ENCODE peak calls at places on chromosomes 2 and 18, in nine cellular contexts. One of them, this sample, is unnamed.

GRCh38 chr2:36912692-36913091 is 53.6 kb downstream of the STRN start:
- DNase-seq in H7: no peak
- DNase-seq in activated T-cell treated with anti-CD3 and anti-CD28 coated beads, Interleukin-2, amount 50 U/mL, for 72 hours: no peak
- DNase-seq in NK-92 treated with Interleukin-12 subunit alpha and Interleukin-12 subunit beta, amount 100 ng/mL, for 24 hours: no peak
- DNase-seq in progenitor cell of endocrine pancreas: no peak
- DNase-seq in MCF 10A: no peak
- DNase-seq in AG08396: peak; percentile 48
- DNase-seq in upper lobe of right lung: no peak
- DNase-seq in globus pallidus: no peak
- DNase-seq in this sample: peak; percentile 22

GRCh38 chr2:26696352-26696816 is 3.9 kb downstream of the KCNK3 start:
- DNase-seq in NK-92 treated with Interleukin-12 subunit alpha and Interleukin-12 subunit beta, amount 100 ng/mL, for 24 hours: peak; percentile 18
- DNase-seq in progenitor cell of endocrine pancreas: no peak
- DNase-seq in H7: no peak
- DNase-seq in AG08396: peak; percentile 84
- DNase-seq in upper lobe of right lung: no peak
- DNase-seq in MCF 10A: peak; percentile 93
- DNase-seq in globus pallidus: no peak
- DNase-seq in activated T-cell treated with anti-CD3 and anti-CD28 coated beads, Interleukin-2, amount 50 U/mL, for 72 hours: peak; percentile 12
- DNase-seq in this sample: peak; percentile 69

GRCh38 chr2:189015378-189015777 is 41.2 kb downstream of the COL3A1 start:
- DNase-seq in globus pallidus: no peak
- DNase-seq in MCF 10A: no peak
- DNase-seq in upper lobe of right lung: no peak
- DNase-seq in H7: no peak
- DNase-seq in AG08396: no peak
- DNase-seq in activated T-cell treated with anti-CD3 and anti-CD28 coated beads, Interleukin-2, amount 50 U/mL, for 72 hours: no peak
- DNase-seq in NK-92 treated with Interleukin-12 subunit alpha and Interleukin-12 subunit beta, amount 100 ng/mL, for 24 hours: no peak
- DNase-seq in progenitor cell of endocrine pancreas: no peak
- DNase-seq in this sample: no peak

GRCh38 chr18:8106603-8107002 is 502.6 kb upstream of the RAB12 start:
- DNase-seq in activated T-cell treated with anti-CD3 and anti-CD28 coated beads, Interleukin-2, amount 50 U/mL, for 72 hours: no peak
- DNase-seq in NK-92 treated with Interleukin-12 subunit alpha and Interleukin-12 subunit beta, amount 100 ng/mL, for 24 hours: no peak
- DNase-seq in H7: no peak
- DNase-seq in MCF 10A: peak; percentile 40
- DNase-seq in progenitor cell of endocrine pancreas: no peak
- DNase-seq in upper lobe of right lung: no peak
- DNase-seq in AG08396: no peak
- DNase-seq in globus pallidus: no peak
- DNase-seq in this sample: no peak

GRCh38 chr18:11037841-11038240 is 111.5 kb downstream of the PIEZO2 start:
- DNase-seq in globus pallidus: no peak
- DNase-seq in progenitor cell of endocrine pancreas: no peak
- DNase-seq in MCF 10A: no peak
- DNase-seq in AG08396: no peak
- DNase-seq in upper lobe of right lung: no peak
- DNase-seq in activated T-cell treated with anti-CD3 and anti-CD28 coated beads, Interleukin-2, amount 50 U/mL, for 72 hours: no peak
- DNase-seq in H7: no peak
- DNase-seq in NK-92 treated with Interleukin-12 subunit alpha and Interleukin-12 subunit beta, amount 100 ng/mL, for 24 hours: no peak
- DNase-seq in this sample: no peak

GRCh38 chr2:40415391-40415790 is 36.5 kb downstream of the SLC8A1 start:
- DNase-seq in upper lobe of right lung: no peak
- DNase-seq in progenitor cell of endocrine pancreas: no peak
- DNase-seq in AG08396: no peak
- DNase-seq in NK-92 treated with Interleukin-12 subunit alpha and Interleukin-12 subunit beta, amount 100 ng/mL, for 24 hours: no peak
- DNase-seq in MCF 10A: no peak
- DNase-seq in H7: no peak
- DNase-seq in globus pallidus: no peak
- DNase-seq in activated T-cell treated with anti-CD3 and anti-CD28 coated beads, Interleukin-2, amount 50 U/mL, for 72 hours: no peak
- DNase-seq in this sample: no peak

GRCh38 chr2:230830428-230830827 is 34.3 kb upstream of the ITM2C start:
- DNase-seq in upper lobe of right lung: no peak
- DNase-seq in progenitor cell of endocrine pancreas: no peak
- DNase-seq in activated T-cell treated with anti-CD3 and anti-CD28 coated beads, Interleukin-2, amount 50 U/mL, for 72 hours: no peak
- DNase-seq in H7: no peak
- DNase-seq in MCF 10A: no peak
- DNase-seq in globus pallidus: no peak
- DNase-seq in NK-92 treated with Interleukin-12 subunit alpha and Interleukin-12 subunit beta, amount 100 ng/mL, for 24 hours: no peak
- DNase-seq in AG08396: no peak
- DNase-seq in this sample: no peak

GRCh38 chr2:222398446-222398885 is 25.9 kb upstream of the SGPP2 start:
- DNase-seq in activated T-cell treated with anti-CD3 and anti-CD28 coated beads, Interleukin-2, amount 50 U/mL, for 72 hours: no peak
- DNase-seq in NK-92 treated with Interleukin-12 subunit alpha and Interleukin-12 subunit beta, amount 100 ng/mL, for 24 hours: no peak
- DNase-seq in AG08396: no peak
- DNase-seq in upper lobe of right lung: no peak
- DNase-seq in progenitor cell of endocrine pancreas: no peak
- DNase-seq in globus pallidus: no peak
- DNase-seq in H7: no peak
- DNase-seq in MCF 10A: peak; percentile 4
- DNase-seq in this sample: no peak

GRCh38 chr2:217691920-217692666 is 310.7 kb downstream of the TNS1 start:
- DNase-seq in globus pallidus: no peak
- DNase-seq in activated T-cell treated with anti-CD3 and anti-CD28 coated beads, Interleukin-2, amount 50 U/mL, for 72 hours: no peak
- DNase-seq in NK-92 treated with Interleukin-12 subunit alpha and Interleukin-12 subunit beta, amount 100 ng/mL, for 24 hours: no peak
- DNase-seq in upper lobe of right lung: peak; percentile 70
- DNase-seq in AG08396: peak; percentile 41
- DNase-seq in MCF 10A: peak; percentile 55
- DNase-seq in progenitor cell of endocrine pancreas: no peak
- DNase-seq in H7: no peak
- DNase-seq in this sample: peak; percentile 84

GRCh38 chr2:21429747-21430146 is 306.0 kb downstream of the TDRD15 start:
- DNase-seq in MCF 10A: no peak
- DNase-seq in NK-92 treated with Interleukin-12 subunit alpha and Interleukin-12 subunit beta, amount 100 ng/mL, for 24 hours: no peak
- DNase-seq in activated T-cell treated with anti-CD3 and anti-CD28 coated beads, Interleukin-2, amount 50 U/mL, for 72 hours: no peak
- DNase-seq in progenitor cell of endocrine pancreas: no peak
- DNase-seq in AG08396: no peak
- DNase-seq in upper lobe of right lung: no peak
- DNase-seq in globus pallidus: no peak
- DNase-seq in H7: no peak
- DNase-seq in this sample: no peak

GRCh38 chr2:101387151-101387807 is at the start of gene CREG2:
- DNase-seq in H7: peak; percentile 95
- DNase-seq in NK-92 treated with Interleukin-12 subunit alpha and Interleukin-12 subunit beta, amount 100 ng/mL, for 24 hours: no peak
- DNase-seq in upper lobe of right lung: peak; percentile 83
- DNase-seq in AG08396: peak; percentile 88
- DNase-seq in globus pallidus: peak; percentile 74
- DNase-seq in MCF 10A: peak; percentile 34
- DNase-seq in progenitor cell of endocrine pancreas: peak; percentile 73
- DNase-seq in activated T-cell treated with anti-CD3 and anti-CD28 coated beads, Interleukin-2, amount 50 U/mL, for 72 hours: peak; percentile 73
- DNase-seq in this sample: peak; percentile 88

GRCh38 chr2:10575566-10576300 is 114.0 kb downstream of the NOL10 start:
- DNase-seq in NK-92 treated with Interleukin-12 subunit alpha and Interleukin-12 subunit beta, amount 100 ng/mL, for 24 hours: no peak
- DNase-seq in globus pallidus: no peak
- DNase-seq in MCF 10A: peak; percentile 47
- DNase-seq in progenitor cell of endocrine pancreas: no peak
- DNase-seq in upper lobe of right lung: no peak
- DNase-seq in H7: no peak
- DNase-seq in AG08396: peak; percentile 71
- DNase-seq in activated T-cell treated with anti-CD3 and anti-CD28 coated beads, Interleukin-2, amount 50 U/mL, for 72 hours: no peak
- DNase-seq in this sample: peak; percentile 62

GRCh38 chr2:128451636-128452411 is 133.2 kb upstream of the HS6ST1 start:
- DNase-seq in NK-92 treated with Interleukin-12 subunit alpha and Interleukin-12 subunit beta, amount 100 ng/mL, for 24 hours: no peak
- DNase-seq in activated T-cell treated with anti-CD3 and anti-CD28 coated beads, Interleukin-2, amount 50 U/mL, for 72 hours: no peak
- DNase-seq in globus pallidus: no peak
- DNase-seq in progenitor cell of endocrine pancreas: peak; percentile 3
- DNase-seq in upper lobe of right lung: peak; percentile 17
- DNase-seq in AG08396: no peak
- DNase-seq in MCF 10A: no peak
- DNase-seq in H7: no peak
- DNase-seq in this sample: no peak

GRCh38 chr2:73444202-73444601 is 58.6 kb downstream of the ALMS1 start:
- DNase-seq in H7: no peak
- DNase-seq in globus pallidus: no peak
- DNase-seq in NK-92 treated with Interleukin-12 subunit alpha and Interleukin-12 subunit beta, amount 100 ng/mL, for 24 hours: no peak
- DNase-seq in progenitor cell of endocrine pancreas: no peak
- DNase-seq in AG08396: no peak
- DNase-seq in activated T-cell treated with anti-CD3 and anti-CD28 coated beads, Interleukin-2, amount 50 U/mL, for 72 hours: no peak
- DNase-seq in MCF 10A: no peak
- DNase-seq in upper lobe of right lung: no peak
- DNase-seq in this sample: no peak

GRCh38 chr2:60520477-60520876 is 33.0 kb downstream of the BCL11A start:
- DNase-seq in AG08396: no peak
- DNase-seq in upper lobe of right lung: no peak
- DNase-seq in progenitor cell of endocrine pancreas: no peak
- DNase-seq in activated T-cell treated with anti-CD3 and anti-CD28 coated beads, Interleukin-2, amount 50 U/mL, for 72 hours: no peak
- DNase-seq in MCF 10A: no peak
- DNase-seq in NK-92 treated with Interleukin-12 subunit alpha and Interleukin-12 subunit beta, amount 100 ng/mL, for 24 hours: no peak
- DNase-seq in H7: peak; percentile 79
- DNase-seq in globus pallidus: no peak
- DNase-seq in this sample: no peak

GRCh38 chr2:55408946-55409868 is 10.4 kb downstream of the CCDC88A start:
- DNase-seq in activated T-cell treated with anti-CD3 and anti-CD28 coated beads, Interleukin-2, amount 50 U/mL, for 72 hours: no peak
- DNase-seq in NK-92 treated with Interleukin-12 subunit alpha and Interleukin-12 subunit beta, amount 100 ng/mL, for 24 hours: no peak
- DNase-seq in progenitor cell of endocrine pancreas: no peak
- DNase-seq in upper lobe of right lung: no peak
- DNase-seq in AG08396: no peak
- DNase-seq in H7: no peak
- DNase-seq in globus pallidus: peak; percentile 84
- DNase-seq in MCF 10A: no peak
- DNase-seq in this sample: peak; percentile 27

GRCh38 chr2:197011777-197012641 is 85.5 kb upstream of the PGAP1 start:
- DNase-seq in globus pallidus: peak; percentile 90
- DNase-seq in NK-92 treated with Interleukin-12 subunit alpha and Interleukin-12 subunit beta, amount 100 ng/mL, for 24 hours: no peak
- DNase-seq in MCF 10A: peak; percentile 62
- DNase-seq in upper lobe of right lung: no peak
- DNase-seq in H7: peak; percentile 57
- DNase-seq in progenitor cell of endocrine pancreas: no peak
- DNase-seq in AG08396: peak; percentile 56
- DNase-seq in activated T-cell treated with anti-CD3 and anti-CD28 coated beads, Interleukin-2, amount 50 U/mL, for 72 hours: peak; percentile 8
- DNase-seq in this sample: peak; percentile 60

GRCh38 chr18:59898093-59898492 is 1.7 kb upstream of the PMAIP1 start:
- DNase-seq in AG08396: no peak
- DNase-seq in progenitor cell of endocrine pancreas: no peak
- DNase-seq in MCF 10A: no peak
- DNase-seq in NK-92 treated with Interleukin-12 subunit alpha and Interleukin-12 subunit beta, amount 100 ng/mL, for 24 hours: no peak
- DNase-seq in H7: no peak
- DNase-seq in activated T-cell treated with anti-CD3 and anti-CD28 coated beads, Interleukin-2, amount 50 U/mL, for 72 hours: no peak
- DNase-seq in globus pallidus: no peak
- DNase-seq in upper lobe of right lung: no peak
- DNase-seq in this sample: no peak

GRCh38 chr18:63299837-63300787 is 19.5 kb downstream of the BCL2 start:
- DNase-seq in activated T-cell treated with anti-CD3 and anti-CD28 coated beads, Interleukin-2, amount 50 U/mL, for 72 hours: peak; percentile 67
- DNase-seq in MCF 10A: no peak
- DNase-seq in upper lobe of right lung: no peak
- DNase-seq in AG08396: no peak
- DNase-seq in progenitor cell of endocrine pancreas: no peak
- DNase-seq in H7: no peak
- DNase-seq in NK-92 treated with Interleukin-12 subunit alpha and Interleukin-12 subunit beta, amount 100 ng/mL, for 24 hours: peak; percentile 21
- DNase-seq in globus pallidus: no peak
- DNase-seq in this sample: no peak

GRCh38 chr2:10911291-10912075 is at the start of gene KCNF1:
- DNase-seq in activated T-cell treated with anti-CD3 and anti-CD28 coated beads, Interleukin-2, amount 50 U/mL, for 72 hours: no peak
- DNase-seq in NK-92 treated with Interleukin-12 subunit alpha and Interleukin-12 subunit beta, amount 100 ng/mL, for 24 hours: no peak
- DNase-seq in progenitor cell of endocrine pancreas: peak; percentile 52
- DNase-seq in AG08396: peak; percentile 90
- DNase-seq in MCF 10A: peak; percentile 51
- DNase-seq in upper lobe of right lung: peak; percentile 62
- DNase-seq in H7: peak; percentile 90
- DNase-seq in globus pallidus: no peak
- DNase-seq in this sample: peak; percentile 76

GRCh38 chr2:60553496-60553991 is at the start of gene BCL11A:
- DNase-seq in activated T-cell treated with anti-CD3 and anti-CD28 coated beads, Interleukin-2, amount 50 U/mL, for 72 hours: no peak
- DNase-seq in MCF 10A: peak; percentile 90
- DNase-seq in globus pallidus: peak; percentile 46
- DNase-seq in progenitor cell of endocrine pancreas: peak; percentile 60
- DNase-seq in AG08396: peak; percentile 50
- DNase-seq in NK-92 treated with Interleukin-12 subunit alpha and Interleukin-12 subunit beta, amount 100 ng/mL, for 24 hours: no peak
- DNase-seq in upper lobe of right lung: peak; percentile 77
- DNase-seq in H7: peak; percentile 89
- DNase-seq in this sample: peak; percentile 82

GRCh38 chr2:215435261-215435808 is 533 bp downstream of the FN1 start:
- DNase-seq in upper lobe of right lung: peak; percentile 67
- DNase-seq in progenitor cell of endocrine pancreas: no peak
- DNase-seq in H7: peak; percentile 75
- DNase-seq in AG08396: no peak
- DNase-seq in globus pallidus: peak; percentile 35
- DNase-seq in NK-92 treated with Interleukin-12 subunit alpha and Interleukin-12 subunit beta, amount 100 ng/mL, for 24 hours: no peak
- DNase-seq in activated T-cell treated with anti-CD3 and anti-CD28 coated beads, Interleukin-2, amount 50 U/mL, for 72 hours: no peak
- DNase-seq in MCF 10A: no peak
- DNase-seq in this sample: peak; percentile 38

GRCh38 chr18:59818769-59819168 is 81.0 kb upstream of the PMAIP1 start:
- DNase-seq in progenitor cell of endocrine pancreas: no peak
- DNase-seq in MCF 10A: no peak
- DNase-seq in activated T-cell treated with anti-CD3 and anti-CD28 coated beads, Interleukin-2, amount 50 U/mL, for 72 hours: no peak
- DNase-seq in AG08396: no peak
- DNase-seq in globus pallidus: no peak
- DNase-seq in upper lobe of right lung: no peak
- DNase-seq in NK-92 treated with Interleukin-12 subunit alpha and Interleukin-12 subunit beta, amount 100 ng/mL, for 24 hours: no peak
- DNase-seq in H7: no peak
- DNase-seq in this sample: no peak

GRCh38 chr18:46502444-46502843 is 154.6 kb downstream of the LOXHD1 start:
- DNase-seq in activated T-cell treated with anti-CD3 and anti-CD28 coated beads, Interleukin-2, amount 50 U/mL, for 72 hours: no peak
- DNase-seq in MCF 10A: peak; percentile 43
- DNase-seq in progenitor cell of endocrine pancreas: peak; percentile 48
- DNase-seq in upper lobe of right lung: no peak
- DNase-seq in NK-92 treated with Interleukin-12 subunit alpha and Interleukin-12 subunit beta, amount 100 ng/mL, for 24 hours: no peak
- DNase-seq in H7: peak; percentile 74
- DNase-seq in globus pallidus: no peak
- DNase-seq in AG08396: no peak
- DNase-seq in this sample: no peak

GRCh38 chr2:45390856-45391255 is 220.2 kb downstream of the SRBD1 start:
- DNase-seq in MCF 10A: no peak
- DNase-seq in activated T-cell treated with anti-CD3 and anti-CD28 coated beads, Interleukin-2, amount 50 U/mL, for 72 hours: no peak
- DNase-seq in progenitor cell of endocrine pancreas: no peak
- DNase-seq in H7: no peak
- DNase-seq in NK-92 treated with Interleukin-12 subunit alpha and Interleukin-12 subunit beta, amount 100 ng/mL, for 24 hours: no peak
- DNase-seq in upper lobe of right lung: no peak
- DNase-seq in AG08396: no peak
- DNase-seq in globus pallidus: no peak
- DNase-seq in this sample: no peak

GRCh38 chr18:3305354-3305762 is 43.4 kb downstream of the MYL12B start:
- DNase-seq in AG08396: peak; percentile 85
- DNase-seq in NK-92 treated with Interleukin-12 subunit alpha and Interleukin-12 subunit beta, amount 100 ng/mL, for 24 hours: peak; percentile 7
- DNase-seq in H7: no peak
- DNase-seq in globus pallidus: no peak
- DNase-seq in upper lobe of right lung: no peak
- DNase-seq in progenitor cell of endocrine pancreas: no peak
- DNase-seq in MCF 10A: peak; percentile 98
- DNase-seq in activated T-cell treated with anti-CD3 and anti-CD28 coated beads, Interleukin-2, amount 50 U/mL, for 72 hours: peak; percentile 69
- DNase-seq in this sample: peak; percentile 92

GRCh38 chr2:45910473-45911060 is 259.1 kb downstream of the PRKCE start:
- DNase-seq in NK-92 treated with Interleukin-12 subunit alpha and Interleukin-12 subunit beta, amount 100 ng/mL, for 24 hours: no peak
- DNase-seq in MCF 10A: peak; percentile 38
- DNase-seq in progenitor cell of endocrine pancreas: no peak
- DNase-seq in H7: no peak
- DNase-seq in AG08396: no peak
- DNase-seq in activated T-cell treated with anti-CD3 and anti-CD28 coated beads, Interleukin-2, amount 50 U/mL, for 72 hours: no peak
- DNase-seq in upper lobe of right lung: no peak
- DNase-seq in globus pallidus: no peak
- DNase-seq in this sample: no peak

GRCh38 chr2:102603904-102604303 is 15.4 kb upstream of the SLC9A2 start:
- DNase-seq in H7: no peak
- DNase-seq in progenitor cell of endocrine pancreas: no peak
- DNase-seq in AG08396: no peak
- DNase-seq in activated T-cell treated with anti-CD3 and anti-CD28 coated beads, Interleukin-2, amount 50 U/mL, for 72 hours: no peak
- DNase-seq in upper lobe of right lung: no peak
- DNase-seq in NK-92 treated with Interleukin-12 subunit alpha and Interleukin-12 subunit beta, amount 100 ng/mL, for 24 hours: no peak
- DNase-seq in globus pallidus: peak; percentile 5
- DNase-seq in MCF 10A: no peak
- DNase-seq in this sample: no peak

GRCh38 chr2:161166538-161167409 is 6.5 kb downstream of the TANK start:
- DNase-seq in activated T-cell treated with anti-CD3 and anti-CD28 coated beads, Interleukin-2, amount 50 U/mL, for 72 hours: peak; percentile 83
- DNase-seq in globus pallidus: no peak
- DNase-seq in AG08396: no peak
- DNase-seq in progenitor cell of endocrine pancreas: no peak
- DNase-seq in NK-92 treated with Interleukin-12 subunit alpha and Interleukin-12 subunit beta, amount 100 ng/mL, for 24 hours: peak; percentile 62
- DNase-seq in H7: no peak
- DNase-seq in MCF 10A: peak; percentile 14
- DNase-seq in upper lobe of right lung: no peak
- DNase-seq in this sample: no peak

GRCh38 chr18:40630496-40630895 is 1324.5 kb upstream of the PIK3C3 start:
- DNase-seq in upper lobe of right lung: no peak
- DNase-seq in MCF 10A: no peak
- DNase-seq in H7: no peak
- DNase-seq in globus pallidus: no peak
- DNase-seq in progenitor cell of endocrine pancreas: no peak
- DNase-seq in NK-92 treated with Interleukin-12 subunit alpha and Interleukin-12 subunit beta, amount 100 ng/mL, for 24 hours: no peak
- DNase-seq in AG08396: no peak
- DNase-seq in activated T-cell treated with anti-CD3 and anti-CD28 coated beads, Interleukin-2, amount 50 U/mL, for 72 hours: no peak
- DNase-seq in this sample: no peak

GRCh38 chr2:172774302-172774701 is 38.7 kb downstream of the RAPGEF4 start:
- DNase-seq in NK-92 treated with Interleukin-12 subunit alpha and Interleukin-12 subunit beta, amount 100 ng/mL, for 24 hours: no peak
- DNase-seq in H7: no peak
- DNase-seq in upper lobe of right lung: no peak
- DNase-seq in globus pallidus: no peak
- DNase-seq in progenitor cell of endocrine pancreas: no peak
- DNase-seq in activated T-cell treated with anti-CD3 and anti-CD28 coated beads, Interleukin-2, amount 50 U/mL, for 72 hours: no peak
- DNase-seq in AG08396: no peak
- DNase-seq in MCF 10A: no peak
- DNase-seq in this sample: no peak

This sample was measured in GM03348.